ENCODE peak calls at places on chromosomes 3 and 15, in four cellular contexts. E, Q, T and Z are unnamed samples. For H3K9me2, the result is how much of the 10 kb centered on the place peaks cover.

GRCh38 chr3:129594907-129595390 is 11.5 kb downstream of the PLXND1 start:
- DNase-seq in E (no peak), Q (no peak), T (no peak), Z (no peak)

GRCh38 chr3:122021811-122022401 is at the start of gene ILDR1:
- DNase-seq in E (no peak), Q (peak), T (peak), Z (peak)

GRCh38 chr15:97027772-97028171 is 697.3 kb downstream of the NR2F2 start:
- DNase-seq in E (no peak), Q (no peak), T (no peak), Z (no peak)

GRCh38 chr3:9087831-9088413 is 124.7 kb upstream of the RAD18 start:
- DNase-seq in E (no peak), Q (no peak), T (no peak), Z (no peak)

GRCh38 chr3:82495655-82496054 is 734.2 kb upstream of the GBE1 start:
- DNase-seq in E (no peak), Q (no peak), T (no peak), Z (no peak)

GRCh38 chr15:28955686-28956421 is 70.1 kb downstream of the APBA2 start:
- DNase-seq in E (no peak), Q (no peak), T (no peak), Z (no peak)

GRCh38 chr3:177144922-177145321 is 52.4 kb downstream of the TBL1XR1 start:
- DNase-seq in E (no peak), Q (no peak), T (no peak), Z (no peak)

GRCh38 chr3:162491957-162492356 is 995.3 kb downstream of the OTOL1 start:
- DNase-seq in E (peak), Q (no peak), T (no peak), Z (no peak)

GRCh38 chr15:101613130-101614000 is 38.8 kb downstream of the TM2D3 start:
- DNase-seq in E (peak), Q (peak), T (no peak), Z (peak)

GRCh38 chr15:56640127-56640526 is 93.2 kb downstream of the ZNF280D start:
- DNase-seq in E (no peak), Q (no peak), T (no peak), Z (no peak)

DNA sequence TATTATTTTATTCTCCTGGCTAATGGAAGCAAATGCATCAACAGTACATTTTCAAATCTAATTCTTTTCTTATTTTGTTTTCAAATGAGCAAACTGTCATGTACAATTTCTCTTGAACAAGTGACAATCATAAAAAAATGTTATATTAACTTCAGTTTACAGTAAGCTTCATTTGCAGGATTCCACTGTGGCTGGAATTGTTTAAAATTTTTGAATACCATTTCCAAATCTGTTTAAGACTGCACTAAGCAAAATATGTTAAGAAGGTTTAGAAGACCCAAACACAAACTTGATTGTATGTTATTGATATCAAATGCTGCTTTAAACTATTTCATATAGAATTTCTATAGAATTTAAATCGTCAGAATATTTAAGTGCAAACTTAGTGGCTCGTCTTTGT is 92.8 kb downstream of the ZNF280D start:
- DNase-seq in E (no peak), Q (no peak), T (no peak), Z (no peak)
- H3K9me2 ChIP-seq in E (under half), Q (under half), T (under half), Z (under half)

DNA sequence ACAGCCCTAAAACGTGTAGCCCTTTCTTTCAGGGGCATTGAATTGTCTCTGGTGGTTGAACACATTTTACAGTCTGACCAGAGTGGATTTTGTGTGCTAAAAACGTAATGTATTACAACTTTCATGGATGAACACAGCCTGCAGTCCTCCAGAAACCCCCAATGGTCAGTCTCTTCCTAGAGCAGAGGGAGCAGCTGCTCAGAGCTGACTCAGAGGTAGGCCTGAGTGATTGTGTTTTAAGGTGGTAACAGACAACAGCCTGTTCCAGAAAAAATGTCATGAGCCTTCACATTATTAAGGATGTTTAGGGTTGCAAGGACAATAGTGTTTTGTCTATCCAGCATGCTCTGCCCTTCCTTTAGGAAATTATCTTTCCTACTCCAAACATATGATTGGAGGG is 34.5 kb upstream of the CTNNB1 start:
- DNase-seq in E (no peak), Q (no peak), T (no peak), Z (no peak)
- H3K9me2 ChIP-seq in E (under half), Q (under half), T (under half), Z (under half)

DNA sequence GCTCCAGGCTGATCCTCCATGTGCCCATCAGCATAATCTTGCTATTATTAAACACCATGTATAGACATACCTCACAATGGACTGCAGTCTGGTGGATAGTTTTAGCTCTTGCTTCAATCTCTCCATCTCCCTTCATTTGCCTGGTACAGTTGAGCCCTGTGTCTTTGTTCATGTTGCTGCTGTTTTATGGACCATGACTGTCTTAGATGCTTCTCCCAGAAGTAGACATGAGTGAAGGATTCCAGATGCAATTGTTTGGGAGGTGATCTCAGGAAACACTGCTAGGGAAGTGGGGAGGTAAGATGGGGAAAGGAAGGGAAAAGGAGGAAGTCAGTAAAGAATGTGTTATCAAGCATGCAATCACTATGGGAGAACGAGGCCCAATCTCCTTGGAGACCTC is 36.3 kb upstream of the CTNNB1 start:
- DNase-seq in E (no peak), Q (no peak), T (no peak), Z (no peak)
- H3K9me2 ChIP-seq in E (under half), Q (under half), T (under half), Z (under half)

GRCh38 chr15:49196856-49197255 is 26.8 kb downstream of the GALK2 start:
- DNase-seq in E (no peak), Q (no peak), T (no peak), Z (no peak)
- H3K9me2 ChIP-seq in E (under half), Q (under half), T (under half), Z (under half)

DNA sequence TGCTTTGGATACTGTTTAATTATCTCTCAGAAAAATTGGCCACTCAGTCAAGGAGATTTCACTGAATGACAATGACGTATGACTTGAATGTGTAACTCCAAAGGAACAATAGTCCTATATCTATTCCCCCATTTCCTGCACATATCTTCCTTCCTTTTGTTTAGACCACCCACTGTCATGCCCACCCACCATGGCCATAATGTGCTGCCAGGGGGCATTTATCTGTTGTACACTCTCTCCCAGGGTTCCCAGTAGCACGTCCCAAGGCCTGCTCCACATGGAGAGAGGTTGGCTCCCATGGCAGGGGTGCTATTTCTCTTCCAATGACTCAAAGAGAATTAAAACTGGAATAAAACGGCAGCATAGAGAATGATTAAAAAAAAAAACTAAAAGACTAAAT is 36.8 kb upstream of the CTNNB1 start:
- DNase-seq in E (no peak), Q (no peak), T (no peak), Z (no peak)
- H3K9me2 ChIP-seq in E (under half), Q (under half), T (under half), Z (under half)

GRCh38 chr3:78360849-78361248 is 1321.0 kb downstream of the ROBO2 start:
- DNase-seq in E (no peak), Q (no peak), T (no peak), Z (no peak)
- H3K9me2 ChIP-seq in E (under half), Q (under half), T (under half), Z (under half)